ENCODE peak calls at places on chromosomes 12 and 14, in seven cellular contexts. One of them, this sample, is unnamed.

GRCh38 chr12:85836716-85837100 is 499 bp upstream of the RASSF9 start:
- DNase-seq in H1: no peak
- DNase-seq in GM12891: no peak
- DNase-seq in SK-N-SH: no peak
- DNase-seq in HepG2: no peak
- DNase-seq in GM12878: no peak
- DNase-seq in GM12892: no peak
- DNase-seq in this sample: no peak

GRCh38 chr14:61322799-61323290 is 1.5 kb downstream of the PRKCH start:
- DNase-seq in GM12878: no peak
- DNase-seq in H1: no peak
- DNase-seq in GM12891: no peak
- DNase-seq in HepG2: no peak
- DNase-seq in SK-N-SH: peak
- DNase-seq in GM12892: no peak
- DNase-seq in this sample: no peak

GRCh38 chr14:53531151-53531550 is 378.0 kb upstream of the DDHD1 start:
- DNase-seq in HepG2: no peak
- DNase-seq in GM12878: no peak
- DNase-seq in SK-N-SH: no peak
- DNase-seq in GM12892: no peak
- DNase-seq in H1: no peak
- DNase-seq in GM12891: no peak
- DNase-seq in this sample: no peak

GRCh38 chr12:115103884-115104883 is 420.2 kb upstream of the TBX3 start:
- DNase-seq in HepG2: no peak
- DNase-seq in GM12891: no peak
- DNase-seq in SK-N-SH: no peak
- DNase-seq in GM12878: no peak
- DNase-seq in GM12892: no peak
- DNase-seq in H1: no peak
- DNase-seq in this sample: peak

GRCh38 chr12:91432079-91432478 is 249.5 kb upstream of the DCN start:
- DNase-seq in HepG2: no peak
- DNase-seq in GM12891: no peak
- DNase-seq in SK-N-SH: no peak
- DNase-seq in H1: no peak
- DNase-seq in GM12892: no peak
- DNase-seq in GM12878: no peak
- DNase-seq in this sample: no peak

GRCh38 chr12:63151061-63151897 is at the start of gene AVPR1A:
- DNase-seq in H1: peak
- DNase-seq in GM12892: no peak
- DNase-seq in HepG2: no peak
- DNase-seq in GM12891: peak
- DNase-seq in SK-N-SH: peak
- DNase-seq in GM12878: no peak
- DNase-seq in this sample: no peak

GRCh38 chr12:129863938-129864337 is 39.9 kb downstream of the TMEM132D start:
- DNase-seq in SK-N-SH: no peak
- DNase-seq in GM12891: no peak
- DNase-seq in HepG2: no peak
- DNase-seq in GM12892: no peak
- DNase-seq in H1: no peak
- DNase-seq in GM12878: no peak
- DNase-seq in this sample: no peak

GRCh38 chr12:65306229-65306602 is 27.7 kb downstream of the MSRB3 start:
- DNase-seq in SK-N-SH: no peak
- DNase-seq in GM12891: no peak
- DNase-seq in GM12892: no peak
- DNase-seq in HepG2: no peak
- DNase-seq in H1: no peak
- DNase-seq in GM12878: no peak
- DNase-seq in this sample: no peak

GRCh38 chr14:80310950-80311349 is 99.6 kb upstream of the DIO2 start:
- DNase-seq in GM12892: no peak
- DNase-seq in GM12878: no peak
- DNase-seq in H1: no peak
- DNase-seq in GM12891: no peak
- DNase-seq in SK-N-SH: no peak
- DNase-seq in HepG2: no peak
- DNase-seq in this sample: no peak

GRCh38 chr12:52630104-52630500 is 11.7 kb upstream of the KRT73 start:
- DNase-seq in SK-N-SH: no peak
- DNase-seq in GM12878: no peak
- DNase-seq in GM12891: no peak
- DNase-seq in HepG2: no peak
- DNase-seq in GM12892: no peak
- DNase-seq in H1: peak
- DNase-seq in this sample: no peak

GRCh38 chr14:24246765-24247212 is 4.4 kb upstream of the TINF2 start:
- DNase-seq in HepG2: no peak
- DNase-seq in GM12892: no peak
- DNase-seq in GM12878: peak
- DNase-seq in GM12891: peak
- DNase-seq in SK-N-SH: no peak
- DNase-seq in H1: no peak
- DNase-seq in this sample: no peak

GRCh38 chr14:104431929-104432541 is 147.5 kb upstream of the C14orf180 start:
- DNase-seq in H1: no peak
- DNase-seq in GM12891: no peak
- DNase-seq in SK-N-SH: no peak
- DNase-seq in HepG2: no peak
- DNase-seq in GM12878: no peak
- DNase-seq in GM12892: peak
- DNase-seq in this sample: no peak

GRCh38 chr14:99511421-99512109 is 30.4 kb downstream of the CCNK start:
- DNase-seq in GM12891: no peak
- DNase-seq in HepG2: no peak
- DNase-seq in GM12892: no peak
- DNase-seq in H1: no peak
- DNase-seq in GM12878: no peak
- DNase-seq in SK-N-SH: peak
- DNase-seq in this sample: no peak

GRCh38 chr12:92879698-92880322 is 49.3 kb downstream of the EEA1 start:
- DNase-seq in GM12878: no peak
- DNase-seq in GM12892: no peak
- DNase-seq in GM12891: no peak
- DNase-seq in H1: no peak
- DNase-seq in SK-N-SH: no peak
- DNase-seq in HepG2: no peak
- DNase-seq in this sample: peak

GRCh38 chr12:116879509-116880212 is 1.6 kb downstream of the HRK start:
- DNase-seq in SK-N-SH: peak
- DNase-seq in H1: peak
- DNase-seq in GM12891: no peak
- DNase-seq in HepG2: no peak
- DNase-seq in GM12892: no peak
- DNase-seq in GM12878: no peak
- DNase-seq in this sample: no peak

GRCh38 chr12:57008113-57008687 is 1.9 kb upstream of the ZBTB39 start:
- DNase-seq in SK-N-SH: peak
- DNase-seq in HepG2: peak
- DNase-seq in H1: no peak
- DNase-seq in GM12878: peak
- DNase-seq in GM12891: no peak
- DNase-seq in GM12892: no peak
- DNase-seq in this sample: peak

GRCh38 chr14:70641548-70642312 is at the start of gene TTC9:
- DNase-seq in GM12892: peak
- DNase-seq in GM12891: peak
- DNase-seq in HepG2: no peak
- DNase-seq in H1: peak
- DNase-seq in GM12878: no peak
- DNase-seq in SK-N-SH: peak
- DNase-seq in this sample: peak

GRCh38 chr14:54258382-54258781 is 138.4 kb upstream of the CDKN3 start:
- DNase-seq in GM12891: no peak
- DNase-seq in GM12892: no peak
- DNase-seq in HepG2: peak
- DNase-seq in GM12878: no peak
- DNase-seq in SK-N-SH: no peak
- DNase-seq in H1: no peak
- DNase-seq in this sample: no peak

GRCh38 chr12:115337693-115338543 is 653.9 kb upstream of the TBX3 start:
- DNase-seq in H1: peak
- DNase-seq in GM12878: no peak
- DNase-seq in HepG2: peak
- DNase-seq in GM12892: no peak
- DNase-seq in SK-N-SH: no peak
- DNase-seq in GM12891: no peak
- DNase-seq in this sample: no peak

GRCh38 chr14:32473476-32473875 is 144.4 kb downstream of the AKAP6 start:
- DNase-seq in SK-N-SH: no peak
- DNase-seq in HepG2: peak
- DNase-seq in GM12892: no peak
- DNase-seq in H1: no peak
- DNase-seq in GM12891: no peak
- DNase-seq in GM12878: no peak
- DNase-seq in this sample: no peak

GRCh38 chr12:92930421-92930820 is 1.3 kb upstream of the EEA1 start:
- DNase-seq in H1: no peak
- DNase-seq in GM12891: no peak
- DNase-seq in SK-N-SH: no peak
- DNase-seq in HepG2: no peak
- DNase-seq in GM12878: no peak
- DNase-seq in GM12892: no peak
- DNase-seq in this sample: no peak

GRCh38 chr14:89574420-89574819 is 157.4 kb upstream of the FOXN3 start:
- DNase-seq in GM12891: no peak
- DNase-seq in GM12878: no peak
- DNase-seq in GM12892: no peak
- DNase-seq in SK-N-SH: no peak
- DNase-seq in HepG2: no peak
- DNase-seq in H1: no peak
- DNase-seq in this sample: no peak

GRCh38 chr12:89354630-89354931 is 2.3 kb upstream of the DUSP6 start:
- DNase-seq in H1: no peak
- DNase-seq in GM12891: peak
- DNase-seq in HepG2: no peak
- DNase-seq in GM12892: no peak
- DNase-seq in GM12878: no peak
- DNase-seq in SK-N-SH: no peak
- DNase-seq in this sample: no peak
- TF ChIP-seq TAF1 in H1: no peak
- TF ChIP-seq TAF1 in GM12891: no peak
- TF ChIP-seq TAF1 in HepG2: no peak
- TF ChIP-seq TAF1 in GM12892: no peak
- TF ChIP-seq TAF1 in GM12878: no peak
- TF ChIP-seq TAF1 in SK-N-SH: no peak
- TF ChIP-seq TAF1 in this sample: no peak

GRCh38 chr12:100593490-100593889 is 20.0 kb downstream of the GAS2L3 start:
- DNase-seq in HepG2: peak
- DNase-seq in GM12892: no peak
- DNase-seq in H1: no peak
- DNase-seq in SK-N-SH: no peak
- DNase-seq in GM12891: no peak
- DNase-seq in GM12878: no peak
- DNase-seq in this sample: no peak
- TF ChIP-seq TAF1 in HepG2: no peak
- TF ChIP-seq TAF1 in GM12892: no peak
- TF ChIP-seq TAF1 in H1: no peak
- TF ChIP-seq TAF1 in SK-N-SH: no peak
- TF ChIP-seq TAF1 in GM12891: no peak
- TF ChIP-seq TAF1 in GM12878: no peak
- TF ChIP-seq TAF1 in this sample: no peak

GRCh38 chr14:94936411-94936892 is 166.5 kb upstream of the GSC start:
- DNase-seq in HepG2: no peak
- DNase-seq in GM12891: no peak
- DNase-seq in GM12878: no peak
- DNase-seq in SK-N-SH: peak
- DNase-seq in H1: no peak
- DNase-seq in GM12892: no peak
- DNase-seq in this sample: no peak
- TF ChIP-seq TAF1 in HepG2: no peak
- TF ChIP-seq TAF1 in GM12891: no peak
- TF ChIP-seq TAF1 in GM12878: no peak
- TF ChIP-seq TAF1 in SK-N-SH: no peak
- TF ChIP-seq TAF1 in H1: no peak
- TF ChIP-seq TAF1 in GM12892: no peak
- TF ChIP-seq TAF1 in this sample: no peak

GRCh38 chr12:82619644-82620043 is 67.1 kb upstream of the TMTC2 start:
- DNase-seq in GM12878: no peak
- DNase-seq in H1: no peak
- DNase-seq in GM12892: no peak
- DNase-seq in HepG2: no peak
- DNase-seq in SK-N-SH: no peak
- DNase-seq in GM12891: no peak
- DNase-seq in this sample: no peak
- TF ChIP-seq TAF1 in GM12878: no peak
- TF ChIP-seq TAF1 in H1: no peak
- TF ChIP-seq TAF1 in GM12892: no peak
- TF ChIP-seq TAF1 in HepG2: no peak
- TF ChIP-seq TAF1 in SK-N-SH: no peak
- TF ChIP-seq TAF1 in GM12891: no peak
- TF ChIP-seq TAF1 in this sample: no peak

DNA sequence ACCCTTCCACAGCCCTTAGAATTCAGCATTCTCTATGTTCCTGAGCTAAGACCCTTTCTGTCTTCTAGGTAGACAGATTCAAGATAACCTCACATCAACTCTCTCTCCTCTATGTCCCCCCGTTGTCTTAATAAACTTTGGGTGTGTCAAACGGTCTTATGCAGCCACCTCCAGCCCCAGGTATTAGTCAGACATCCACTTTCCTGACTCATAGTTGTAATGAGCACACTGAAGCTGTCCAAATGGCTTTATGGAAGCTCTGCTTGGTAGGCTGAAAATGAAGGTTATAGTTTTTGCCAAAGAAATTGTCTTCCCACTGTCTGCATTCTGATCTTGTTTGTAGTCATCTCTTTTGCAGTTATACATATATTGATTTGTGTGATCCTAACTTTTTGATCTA is 482.0 kb downstream of the RMST start:
- DNase-seq in GM12878: no peak
- DNase-seq in SK-N-SH: no peak
- DNase-seq in GM12891: no peak
- DNase-seq in H1: no peak
- DNase-seq in HepG2: no peak
- DNase-seq in GM12892: no peak
- DNase-seq in this sample: no peak
- TF ChIP-seq TAF1 in GM12878: no peak
- TF ChIP-seq TAF1 in SK-N-SH: no peak
- TF ChIP-seq TAF1 in GM12891: no peak
- TF ChIP-seq TAF1 in H1: no peak
- TF ChIP-seq TAF1 in HepG2: no peak
- TF ChIP-seq TAF1 in GM12892: no peak
- TF ChIP-seq TAF1 in this sample: no peak

GRCh38 chr14:103141117-103141796 is 18.0 kb downstream of the TNFAIP2 start:
- DNase-seq in GM12878: no peak
- DNase-seq in H1: peak
- DNase-seq in GM12892: no peak
- DNase-seq in GM12891: no peak
- DNase-seq in SK-N-SH: peak
- DNase-seq in HepG2: peak
- DNase-seq in this sample: peak
- TF ChIP-seq TAF1 in GM12878: no peak
- TF ChIP-seq TAF1 in H1: no peak
- TF ChIP-seq TAF1 in GM12892: no peak
- TF ChIP-seq TAF1 in GM12891: no peak
- TF ChIP-seq TAF1 in SK-N-SH: no peak
- TF ChIP-seq TAF1 in HepG2: no peak
- TF ChIP-seq TAF1 in this sample: no peak